ENCODE peak calls at places on chromosomes 4 and X, in four cellular contexts. N, C, R and Y are unnamed samples.

GRCh38 chr4:87497141-87497540 is 32.0 kb downstream of the SPARCL1 start:
- DNase-seq in N (no peak), C (no peak), R (no peak), Y (no peak)

GRCh38 chr4:142528433-142528832 is 317.7 kb downstream of the INPP4B start:
- DNase-seq in N (no peak), C (no peak), R (no peak), Y (peak; percentile 76)

GRCh38 chrX:45710081-45710801 is 509.6 kb upstream of the DIPK2B start:
- DNase-seq in R (no peak), N (no peak), C (no peak), Y (peak; percentile 83)

GRCh38 chrX:11381464-11381863 is 88.3 kb downstream of the AMELX start:
- DNase-seq in N (peak; percentile 71), R (peak; percentile 65), C (peak; percentile 38), Y (peak; percentile 53)

GRCh38 chr4:110197421-110198398 is 705 bp downstream of the ELOVL6 start:
- DNase-seq in C (peak; percentile 21), R (no peak), N (peak; percentile 70), Y (peak; percentile 58)

GRCh38 chr4:3204021-3204431 is 44.9 kb upstream of the MSANTD1 start:
- DNase-seq in N (peak; percentile 90), R (peak; percentile 65), C (peak; percentile 63), Y (peak; percentile 9)

GRCh38 chr4:6008092-6008551 is 10.1 kb downstream of the C4orf50 start:
- DNase-seq in C (no peak), N (peak; percentile 49), R (no peak), Y (no peak)

GRCh38 chrX:9948406-9948805 is 18.8 kb upstream of the CLDN34 start:
- DNase-seq in R (no peak), C (no peak), N (no peak), Y (no peak)

GRCh38 chrX:72621619-72622485 is 49.2 kb upstream of the HDAC8 start:
- DNase-seq in C (no peak), N (no peak), R (no peak), Y (peak; percentile 64)

GRCh38 chrX:150450519-150451177 is 87.5 kb downstream of the MAMLD1 start:
- DNase-seq in R (no peak), C (no peak), N (no peak), Y (peak; percentile 16)

GRCh38 chr4:112604590-112604989 is 32.1 kb downstream of the ZGRF1 start:
- DNase-seq in R (no peak), C (peak; percentile 25), N (no peak), Y (peak; percentile 68)

GRCh38 chrX:139877710-139878414 is 55.0 kb downstream of the ATP11C start:
- DNase-seq in R (no peak), C (no peak), N (no peak), Y (no peak)

GRCh38 chrX:154396948-154397887 is 959 bp upstream of the RPL10 start:
- DNase-seq in R (peak; percentile 87), C (peak; percentile 49), N (peak; percentile 90), Y (peak; percentile 63)

GRCh38 chr4:18689308-18689915 is 667.9 kb upstream of the LCORL start:
- DNase-seq in C (peak; percentile 41), N (peak; percentile 74), R (no peak), Y (peak; percentile 69)

GRCh38 chrX:46912098-46912672 is at the start of gene JADE3:
- DNase-seq in R (peak; percentile 81), N (peak; percentile 85), C (peak; percentile 24), Y (peak; percentile 83)

GRCh38 chr4:99708551-99708950 is 50.9 kb upstream of the C4orf54 start:
- DNase-seq in C (no peak), R (no peak), N (no peak), Y (peak; percentile 39)

GRCh38 chrX:19672211-19672814 is 157.0 kb upstream of the MAP3K15 start:
- DNase-seq in N (no peak), R (no peak), C (no peak), Y (peak; percentile 56)

GRCh38 chr4:165873298-165874071 is 448 bp downstream of the TLL1 start:
- DNase-seq in R (no peak), N (peak; percentile 69), C (no peak), Y (peak; percentile 50)

GRCh38 chr4:166045457-166045856 is 172.4 kb downstream of the TLL1 start:
- DNase-seq in R (no peak), C (no peak), N (no peak), Y (no peak)

GRCh38 chr4:104420766-104421165 is 73.9 kb downstream of the CXXC4 start:
- DNase-seq in R (no peak), C (no peak), N (no peak), Y (no peak)

GRCh38 chr4:70306101-70306500 is 28.7 kb upstream of the CABS1 start:
- DNase-seq in N (no peak), R (no peak), C (no peak), Y (no peak)

GRCh38 chr4:57018930-57019329 is 40.2 kb downstream of the POLR2B start:
- DNase-seq in R (no peak), N (no peak), C (no peak), Y (no peak)

GRCh38 chrX:48516285-48516684 is 5.3 kb upstream of the EBP start:
- DNase-seq in N (no peak), R (no peak), C (no peak), Y (no peak)

GRCh38 chr4:112170451-112170993 is 25.3 kb downstream of the FAM241A start:
- DNase-seq in N (no peak), R (no peak), C (no peak), Y (peak; percentile 93)

GRCh38 chrX:155246748-155247147 is 17.5 kb downstream of the RAB39B start:
- DNase-seq in C (no peak), R (no peak), N (no peak), Y (peak; percentile 1)

GRCh38 chrX:77160301-77160700 is 286.9 kb upstream of the FGF16 start:
- DNase-seq in R (no peak), N (no peak), C (no peak), Y (peak; percentile 0)

DNA sequence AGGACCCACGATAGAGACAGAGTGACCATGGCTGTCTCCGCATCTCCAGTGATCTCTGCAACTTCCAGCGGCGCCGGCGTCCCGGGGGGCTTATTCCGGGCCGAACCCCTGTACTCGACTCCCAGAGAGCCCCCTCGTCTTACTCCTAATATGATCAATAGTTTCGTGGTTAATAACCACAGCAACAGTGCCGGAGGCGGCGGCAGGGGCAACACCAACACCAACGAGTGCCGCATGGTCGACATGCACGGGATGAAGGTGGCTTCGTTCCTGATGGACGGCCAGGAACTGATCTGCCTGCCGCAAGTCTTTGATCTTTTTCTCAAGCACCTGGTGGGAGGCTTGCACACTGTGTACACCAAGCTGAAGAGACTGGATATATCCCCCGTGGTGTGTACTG is 343 bp downstream of the DACH2 start:
- DNase-seq in N (no peak), C (no peak), R (no peak), Y (no peak)
- H3K4me3 ChIP-seq in N (peak overlapping the region; percentile 46), C (peak overlapping the region; percentile 17), R (peak overlapping the region; percentile 46), Y (peak overlapping the region; percentile 50)

GRCh38 chrX:147333821-147334220 is 519.3 kb upstream of the CXorf51A start:
- DNase-seq in N (no peak), C (no peak), R (no peak), Y (no peak)
- H3K4me3 ChIP-seq in N (no peak overlapping the region), C (no peak overlapping the region), R (no peak overlapping the region), Y (no peak overlapping the region)

DNA sequence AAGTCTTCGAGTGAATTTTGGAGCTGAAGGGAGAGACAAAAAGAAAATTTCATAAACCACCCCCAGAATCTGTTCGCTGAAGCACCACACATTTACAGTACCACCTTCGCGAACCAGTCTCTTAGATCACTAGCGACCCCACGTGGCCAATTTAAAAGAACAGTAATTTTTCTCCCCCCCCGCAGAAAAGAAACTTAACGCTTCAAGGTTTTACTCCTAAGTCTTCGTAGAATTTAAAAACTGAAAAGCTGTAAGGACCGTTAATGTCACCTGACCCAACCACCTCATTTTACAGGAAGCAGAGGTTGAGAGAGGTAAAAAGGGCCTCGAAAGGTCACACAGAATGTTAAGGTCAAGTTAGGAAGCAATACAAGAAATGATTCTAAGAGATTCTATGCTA is 187.5 kb downstream of the QDPR start:
- DNase-seq in N (no peak), R (no peak), C (no peak), Y (peak; percentile 39)
- H3K4me3 ChIP-seq in N (no peak overlapping the region), R (no peak overlapping the region), C (no peak overlapping the region), Y (no peak overlapping the region)

GRCh38 chr4:22465996-22466395 is 49.9 kb downstream of the ADGRA3 start:
- DNase-seq in C (no peak), R (no peak), N (no peak), Y (no peak)
- H3K4me3 ChIP-seq in C (no peak overlapping the region), R (no peak overlapping the region), N (no peak overlapping the region), Y (no peak overlapping the region)

DNA sequence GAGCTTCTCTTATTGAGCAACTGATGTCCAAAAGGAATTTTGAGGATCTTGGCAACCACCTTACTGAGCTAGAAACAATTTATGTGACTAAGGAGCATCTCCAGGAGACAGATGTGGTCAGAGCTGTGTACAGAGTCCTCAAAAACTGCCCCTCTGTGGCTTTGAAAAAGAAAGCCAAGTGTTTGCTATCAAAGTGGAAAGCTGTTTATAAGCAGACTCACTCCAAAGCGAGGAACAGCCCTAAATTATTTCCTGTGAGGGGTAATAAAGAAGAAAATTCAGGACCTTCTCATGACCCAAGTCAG is 9.5 kb downstream of the TCEANC start:
- DNase-seq in C (no peak), N (no peak), R (no peak), Y (no peak)
- H3K4me3 ChIP-seq in C (no peak overlapping the region), N (peak overlapping the region; percentile 20), R (peak overlapping the region; percentile 31), Y (no peak overlapping the region)

GRCh38 chr4:43607827-43608461 is 715.4 kb downstream of the GRXCR1 start:
- DNase-seq in N (no peak), C (no peak), R (no peak), Y (no peak)

GRCh38 chr4:43607400-43607799 is 714.9 kb downstream of the GRXCR1 start:
- DNase-seq in C (no peak), R (no peak), N (no peak), Y (no peak)
- H3K4me3 ChIP-seq in C (no peak overlapping the region), R (no peak overlapping the region), N (no peak overlapping the region), Y (no peak overlapping the region)

GRCh38 chr4:140052050-140052449 is 101.9 kb downstream of the MAML3 start:
- DNase-seq in N (no peak), R (no peak), C (no peak), Y (peak; percentile 51)

GRCh38 chr4:140056015-140056414 is 98.0 kb downstream of the MAML3 start:
- DNase-seq in R (no peak), N (no peak), C (no peak), Y (no peak)

GRCh38 chr4:140049924-140050681 is 103.9 kb downstream of the MAML3 start:
- DNase-seq in N (no peak), C (no peak), R (no peak), Y (peak; percentile 41)

GRCh38 chr4:140054861-140055260 is 99.1 kb downstream of the MAML3 start:
- DNase-seq in R (no peak), N (no peak), C (no peak), Y (no peak)

DNA sequence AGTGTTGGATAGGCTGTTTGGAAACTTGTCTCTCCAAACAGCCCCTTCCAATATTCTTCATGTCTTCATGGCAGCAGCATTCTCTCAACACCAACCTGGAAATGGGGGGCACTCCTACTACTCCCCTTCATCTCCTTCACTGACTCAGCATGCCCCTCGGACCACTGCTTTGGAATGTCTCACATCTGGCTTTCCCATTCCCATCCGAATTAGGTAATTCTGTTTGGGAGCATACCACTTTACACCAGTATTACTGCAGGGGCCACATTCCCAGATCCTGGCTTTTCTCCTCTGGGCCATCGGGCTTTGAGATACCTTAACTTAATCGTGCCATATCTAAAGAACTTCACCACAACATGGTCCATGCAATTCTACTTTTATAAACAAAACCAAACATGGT is 100.8 kb downstream of the MAML3 start:
- DNase-seq in R (no peak), N (no peak), C (no peak), Y (no peak)
- H3K4me3 ChIP-seq in R (no peak overlapping the region), N (no peak overlapping the region), C (no peak overlapping the region), Y (no peak overlapping the region)

GRCh38 chr4:185005209-185005819 is 13.0 kb upstream of the HELT start:
- DNase-seq in C (peak; percentile 82), R (peak; percentile 87), N (peak; percentile 86), Y (peak; percentile 79)
- H3K4me3 ChIP-seq in C (no peak overlapping the region), R (no peak overlapping the region), N (peak overlapping the region; percentile 27), Y (peak overlapping the region; percentile 25)